ENCODE peak calls at places on chromosomes 2 and 18, in five cellular contexts. A is Peyer's patch, R is suprapubic skin, E is body of pancreas, Q is sigmoid colon. O is an unnamed sample.

GRCh38 chr2:191441761-191442160 is 196.6 kb downstream of the MYO1B start:
- DNase-seq in A (no peak), R (no peak), E (peak), Q (no peak), O (peak)

GRCh38 chr2:95297088-95297487 is at the start of gene KCNIP3:
- DNase-seq in A (no peak), R (no peak), E (peak), Q (no peak), O (no peak)

GRCh38 chr2:192307530-192307929 is 112.8 kb upstream of the TMEFF2 start:
- DNase-seq in A (no peak), R (no peak), E (no peak), Q (no peak), O (no peak)

GRCh38 chr2:224038830-224039079 is 331 bp downstream of the SERPINE2 start:
- DNase-seq in A (peak), R (no peak), E (no peak), Q (no peak), O (no peak)

GRCh38 chr2:229492034-229492433 is 220.9 kb upstream of the PID1 start:
- DNase-seq in A (no peak), R (no peak), E (no peak), Q (no peak), O (no peak)

GRCh38 chr18:46070683-46071614 is 1.1 kb downstream of the PSTPIP2 start:
- DNase-seq in A (no peak), R (no peak), E (no peak), Q (peak), O (peak)

GRCh38 chr2:25043241-25043867 is 1.5 kb downstream of the EFR3B start:
- DNase-seq in A (no peak), R (no peak), E (no peak), Q (peak), O (peak)

GRCh38 chr2:217293607-217294006 is 433.7 kb upstream of the TNP1 start:
- DNase-seq in A (no peak), R (no peak), E (no peak), Q (no peak), O (no peak)

GRCh38 chr2:67032091-67032490 is 365.0 kb upstream of the ETAA1 start:
- DNase-seq in A (no peak), R (no peak), E (no peak), Q (no peak), O (no peak)

GRCh38 chr2:120860579-120860922 is 124.9 kb downstream of the GLI2 start:
- DNase-seq in A (peak), R (no peak), E (no peak), Q (no peak), O (no peak)

DNA sequence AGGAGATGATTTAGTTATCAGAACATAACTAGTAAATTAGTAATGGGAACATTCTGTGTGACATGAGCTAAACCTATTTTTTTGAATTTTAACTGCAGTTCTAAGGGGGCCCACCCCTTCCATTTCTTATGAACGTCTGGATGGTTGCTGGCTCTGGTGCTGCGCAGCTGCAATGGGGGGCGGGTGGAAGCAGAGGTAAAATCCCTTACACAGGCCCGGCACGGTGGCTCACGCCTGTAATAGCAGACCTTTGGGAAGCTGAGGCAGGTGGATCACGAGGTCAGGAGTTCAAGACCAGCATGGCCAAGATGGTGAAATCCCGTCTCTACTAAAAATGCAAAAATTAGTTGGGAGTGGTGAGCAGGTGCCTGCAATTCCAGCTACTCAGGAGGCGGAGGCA is 151.5 kb downstream of the GALR1 start:
- DNase-seq in A (no peak), R (no peak), E (no peak), Q (no peak), O (no peak)
- H3K27ac ChIP-seq in A (no peak), R (no peak), E (no peak), Q (no peak), O (no peak)

GRCh38 chr2:1856481-1856880 is 112.2 kb upstream of the PXDN start:
- DNase-seq in A (no peak), R (no peak), E (no peak), Q (no peak), O (no peak)
- H3K4me3 ChIP-seq in A (no peak), R (no peak), E (no peak), Q (no peak), O (no peak)

DNA sequence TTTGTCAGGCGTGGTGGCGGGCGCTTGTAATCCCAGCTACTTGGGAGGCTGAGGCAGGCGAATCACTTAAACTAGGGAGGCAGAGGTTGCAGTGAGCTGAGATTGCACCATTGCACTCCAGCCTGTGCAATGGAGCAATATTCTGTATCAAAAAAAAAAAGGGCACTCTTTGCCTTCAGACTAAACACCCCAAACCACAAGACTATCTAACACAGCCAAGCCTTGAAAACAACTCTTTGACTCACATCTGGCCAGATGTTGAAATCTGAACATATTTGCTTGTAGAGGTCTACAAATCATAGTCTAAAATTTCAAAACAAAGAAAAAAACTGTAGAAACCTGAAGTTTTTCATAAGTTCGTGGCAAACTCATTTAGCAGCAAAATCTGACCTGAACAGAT is 94.9 kb downstream of the FAM161A start:
- DNase-seq in A (no peak), R (no peak), E (no peak), Q (no peak), O (no peak)
- H3K27ac ChIP-seq in A (no peak), R (no peak), E (no peak), Q (no peak), O (no peak)

GRCh38 chr18:37161491-37161890 is 332.6 kb downstream of the KIAA1328 start:
- DNase-seq in A (no peak), R (no peak), E (no peak), Q (no peak), O (no peak)

GRCh38 chr18:37163119-37163518 is 334.2 kb downstream of the KIAA1328 start:
- DNase-seq in A (no peak), R (no peak), E (no peak), Q (no peak), O (no peak)

GRCh38 chr18:37156330-37156942 is 327.5 kb downstream of the KIAA1328 start:
- DNase-seq in A (no peak), R (no peak), E (no peak), Q (no peak), O (no peak)

DNA sequence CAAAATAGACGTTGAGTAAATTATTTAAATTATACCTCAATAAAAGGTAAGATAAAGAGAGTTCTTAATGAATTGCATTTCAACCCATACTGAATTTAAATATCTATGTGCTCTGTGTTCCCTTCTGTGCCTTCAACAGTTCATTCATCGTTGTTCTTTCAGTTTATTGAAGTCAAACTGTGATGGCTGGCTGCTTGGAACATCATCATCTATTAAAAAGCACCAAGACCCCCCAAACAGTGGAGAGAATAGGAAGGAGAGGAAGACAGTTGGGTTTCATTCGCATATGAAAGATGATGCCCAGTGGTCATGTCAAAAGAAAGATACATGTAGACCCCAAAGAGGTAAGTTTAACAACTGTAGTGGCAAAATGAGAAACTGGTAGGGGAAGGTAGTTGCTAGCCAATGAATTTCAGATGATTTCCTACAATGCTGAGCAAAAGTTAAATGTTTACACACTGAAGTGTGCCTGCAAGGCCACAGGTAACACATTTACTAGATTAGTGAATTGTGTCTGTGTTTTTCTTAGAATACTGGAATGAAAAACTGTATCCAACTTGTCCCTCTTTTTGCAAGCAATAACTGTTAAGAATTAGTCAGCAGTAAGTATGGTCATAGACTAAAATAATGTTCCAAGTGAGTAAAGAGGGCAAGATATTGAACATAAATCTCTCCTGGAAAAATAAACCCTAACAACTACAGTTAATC is 331.3 kb downstream of the KIAA1328 start:
- DNase-seq in A (no peak), R (no peak), E (no peak), Q (no peak), O (no peak)
- H3K4me3 ChIP-seq in A (no peak), R (no peak), E (no peak), Q (no peak), O (no peak)

GRCh38 chr2:20129320-20130274 is 78.2 kb upstream of the LAPTM4A start:
- DNase-seq in A (peak), R (no peak), E (peak), Q (no peak), O (no peak)
- H3K27ac ChIP-seq in A (peak), R (no peak), E (peak), Q (no peak), O (no peak)

DNA sequence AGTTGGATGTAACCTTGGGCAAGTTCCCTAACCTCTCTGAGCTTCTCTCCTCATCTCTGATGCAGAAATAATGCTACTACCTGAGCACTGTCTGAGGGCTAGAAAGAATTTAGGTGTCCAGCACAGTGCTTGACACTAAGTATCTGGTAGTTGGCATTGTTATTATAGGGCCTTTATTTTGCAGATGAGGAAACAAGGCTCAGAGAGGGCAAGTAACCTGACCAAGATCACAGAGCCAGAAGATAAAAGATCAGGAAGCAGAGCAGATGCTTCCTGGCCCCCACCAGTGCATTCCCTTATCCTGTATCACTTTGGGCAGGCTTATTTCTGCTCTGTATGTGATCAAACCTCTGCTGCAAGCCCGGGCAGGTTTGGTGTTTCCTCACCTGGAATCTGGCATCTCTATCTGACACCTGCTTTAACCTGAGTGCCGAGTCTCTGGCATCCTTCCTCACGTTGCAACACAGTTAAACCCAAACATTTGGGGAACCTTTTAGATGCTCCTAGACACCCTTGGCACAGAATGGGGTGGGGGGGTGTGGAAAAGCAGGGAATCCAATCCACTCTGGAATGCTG is 69.9 kb downstream of the PLB1 start:
- DNase-seq in A (no peak), R (no peak), E (no peak), Q (peak), O (no peak)
- H3K4me3 ChIP-seq in A (no peak), R (peak), E (no peak), Q (no peak), O (peak)

DNA sequence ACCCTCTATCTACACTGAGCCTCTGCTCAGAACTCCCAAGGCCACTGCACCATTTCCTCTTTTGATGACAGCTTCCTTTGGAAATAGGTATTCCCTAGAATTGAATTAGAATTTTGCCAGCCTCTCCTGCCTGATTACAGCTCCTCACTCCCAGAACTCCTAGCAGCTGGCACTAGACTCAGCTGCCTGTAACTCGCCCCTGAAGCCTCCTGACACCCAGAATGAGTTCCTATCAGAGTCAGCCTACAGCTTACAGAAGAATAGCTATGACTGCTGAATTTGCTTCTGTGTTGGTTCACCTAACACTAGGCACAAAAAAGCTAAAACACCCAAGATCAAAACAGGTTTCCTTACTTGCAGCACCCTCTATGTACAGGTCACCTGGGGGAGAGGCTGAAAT is 108.2 kb upstream of the PTPRM start:
- DNase-seq in A (no peak), R (no peak), E (no peak), Q (no peak), O (no peak)
- H3K27ac ChIP-seq in A (no peak), R (no peak), E (no peak), Q (peak), O (no peak)

DNA sequence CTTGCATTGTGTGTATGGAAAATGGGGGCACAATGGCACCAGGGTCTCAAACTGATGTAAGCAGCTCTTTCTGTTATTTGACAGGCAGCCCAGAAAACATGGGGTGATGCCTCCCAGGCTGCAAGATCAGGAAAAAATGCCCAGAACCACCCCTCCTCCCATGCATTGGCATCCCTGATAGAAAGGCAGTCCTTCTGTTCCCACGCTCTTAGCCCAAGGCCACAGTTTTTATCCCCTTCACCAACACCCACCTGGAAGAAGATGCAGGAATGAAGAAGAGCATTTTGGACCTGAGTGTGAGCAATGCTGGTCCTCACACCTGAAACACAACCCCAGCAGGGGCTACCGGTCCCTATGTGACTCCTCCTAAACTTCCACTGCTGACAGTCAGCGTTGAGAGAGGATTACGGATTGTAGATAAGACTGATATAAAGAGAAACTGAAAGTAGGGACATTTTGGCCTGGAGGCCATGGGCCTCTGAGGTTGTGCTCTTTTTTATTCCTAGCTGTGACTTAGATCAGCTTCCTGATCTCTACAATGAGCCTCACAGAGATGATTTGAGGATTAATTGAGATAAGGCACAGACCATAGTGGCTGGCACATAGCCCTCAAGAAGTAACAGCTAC is 386.0 kb upstream of the ATP5MC3 start:
- DNase-seq in A (no peak), R (no peak), E (no peak), Q (no peak), O (no peak)
- H3K4me3 ChIP-seq in A (peak), R (no peak), E (no peak), Q (no peak), O (no peak)

DNA sequence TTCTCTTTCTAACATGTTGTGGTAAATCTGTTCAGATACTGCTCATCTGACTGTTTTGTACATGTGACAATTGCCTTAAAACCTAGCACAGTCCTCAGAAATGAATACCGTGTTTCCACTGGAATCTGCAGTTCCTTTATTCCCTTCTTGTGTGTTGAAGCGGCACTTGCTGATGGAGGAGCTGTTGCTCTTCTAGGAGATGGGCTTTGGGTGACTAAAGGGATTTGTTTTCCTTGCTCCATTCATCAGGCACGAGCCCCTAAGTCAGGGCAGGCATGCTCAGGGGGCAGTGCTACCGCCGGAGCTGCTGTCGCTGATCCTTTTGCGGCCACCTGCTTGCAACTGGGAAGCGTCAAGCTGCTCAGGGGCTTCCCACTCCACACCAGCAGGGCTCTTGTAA is 32.5 kb upstream of the CEP68 start:
- DNase-seq in A (no peak), R (no peak), E (no peak), Q (no peak), O (no peak)
- H3K27ac ChIP-seq in A (no peak), R (no peak), E (no peak), Q (no peak), O (no peak)

O was measured in SJCRH30.